ENCODE peak calls at places on chromosomes 16 and 17, in ten cellular contexts. R is HL-60; T is CD8-positive, alpha-beta T cell; K is IMR-90; L is heart right ventricle; Z is psoas muscle; X is heart left ventricle; A is fibroblast of lung; U is A549; J is sigmoid colon. P is an unnamed sample.

GRCh38 chr16:24540575-24541240 is 1.3 kb downstream of the RBBP6 start:
- DNase-seq in R (peak), T (no peak), K (peak), L (no peak), Z (no peak), X (no peak), A (peak), U (peak), J (no peak), P (no peak)

GRCh38 chr17:47276868-47277267 is 23.2 kb downstream of the ITGB3 start:
- DNase-seq in R (no peak), T (no peak), K (peak), L (peak), Z (peak), X (peak), A (peak), U (peak), J (peak), P (no peak)

GRCh38 chr17:38719284-38719942 is 10.7 kb upstream of the CISD3 start:
- DNase-seq in R (no peak), T (no peak), K (no peak), L (no peak), Z (no peak), X (no peak), A (no peak), U (no peak), J (no peak), P (no peak)

GRCh38 chr16:27317738-27318398 is 4.1 kb downstream of the IL4R start:
- DNase-seq in R (no peak), T (no peak), K (no peak), L (no peak), Z (no peak), X (no peak), A (no peak), U (no peak), J (peak), P (no peak)

GRCh38 chr16:19817875-19818274 is 66.8 kb downstream of the GPRC5B start:
- DNase-seq in R (no peak), T (no peak), K (no peak), L (no peak), Z (no peak), X (no peak), A (no peak), U (no peak), J (no peak), P (no peak)

GRCh38 chr17:2814499-2815341 is 18.5 kb downstream of the RAP1GAP2 start:
- DNase-seq in R (peak), T (peak), K (no peak), L (no peak), Z (peak), X (peak), A (peak), U (no peak), J (no peak), P (no peak)

GRCh38 chr17:16456770-16457316 is 35.1 kb downstream of the LRRC75A start:
- DNase-seq in R (no peak), T (no peak), K (no peak), L (no peak), Z (no peak), X (no peak), A (no peak), U (no peak), J (no peak), P (no peak)

GRCh38 chr16:1055557-1055924 is 17.0 kb upstream of the SSTR5 start:
- DNase-seq in R (no peak), T (no peak), K (no peak), L (no peak), Z (no peak), X (no peak), A (no peak), U (no peak), J (no peak), P (no peak)

GRCh38 chr16:4136229-4136813 is 20.1 kb upstream of the ADCY9 start:
- DNase-seq in R (no peak), T (no peak), K (no peak), L (no peak), Z (no peak), X (no peak), A (no peak), U (peak), J (no peak), P (no peak)

GRCh38 chr16:27547134-27547533 is 2.6 kb downstream of the GTF3C1 start:
- DNase-seq in R (no peak), T (no peak), K (peak), L (no peak), Z (no peak), X (no peak), A (peak), U (no peak), J (peak), P (peak)

GRCh38 chr17:37088913-37089312 is 140.2 kb downstream of the AATF start:
- DNase-seq in R (no peak), T (no peak), K (no peak), L (no peak), Z (no peak), X (no peak), A (no peak), U (no peak), J (no peak), P (no peak)

GRCh38 chr16:12896562-12896961 is 4.8 kb upstream of the SHISA9 start:
- DNase-seq in R (peak), T (no peak), K (no peak), L (no peak), Z (no peak), X (no peak), A (peak), U (peak), J (no peak), P (no peak)

GRCh38 chr17:71237903-71238538 is 882.8 kb upstream of the SOX9 start:
- DNase-seq in R (no peak), T (no peak), K (peak), L (no peak), Z (no peak), X (no peak), A (peak), U (peak), J (no peak), P (no peak)

GRCh38 chr16:35753559-35754390 is 2294.4 kb downstream of the TP53TG3F start:
- DNase-seq in R (no peak), T (peak), K (no peak), L (no peak), Z (no peak), X (no peak), A (no peak), U (no peak), J (no peak), P (no peak)

GRCh38 chr16:57993452-57993851 is 7.0 kb downstream of the ZNF319 start:
- DNase-seq in R (no peak), T (no peak), K (no peak), L (no peak), Z (no peak), X (no peak), A (no peak), U (no peak), J (no peak), P (no peak)

GRCh38 chr17:20284575-20284974 is 182.8 kb downstream of the LGALS9B start:
- DNase-seq in R (no peak), T (no peak), K (peak), L (no peak), Z (no peak), X (no peak), A (no peak), U (no peak), J (no peak), P (no peak)

GRCh38 chr17:4186244-4186920 is 43.4 kb downstream of the CYB5D2 start:
- DNase-seq in R (no peak), T (no peak), K (no peak), L (no peak), Z (no peak), X (peak), A (no peak), U (no peak), J (no peak), P (no peak)

GRCh38 chr17:21214777-21215541 is 998 bp upstream of the TMEM11 start:
- DNase-seq in R (peak), T (no peak), K (no peak), L (no peak), Z (peak), X (no peak), A (peak), U (no peak), J (peak), P (no peak)

GRCh38 chr17:81483085-81483861 is 29.3 kb downstream of the ACTG1 start:
- DNase-seq in R (peak), T (no peak), K (no peak), L (peak), Z (peak), X (peak), A (no peak), U (no peak), J (peak), P (no peak)

GRCh38 chr16:86929149-86929871 is 351.0 kb downstream of the FOXL1 start:
- DNase-seq in R (no peak), T (no peak), K (peak), L (peak), Z (no peak), X (peak), A (peak), U (no peak), J (no peak), P (no peak)

GRCh38 chr17:19573075-19573474 is 39.4 kb downstream of the SLC47A1 start:
- DNase-seq in R (peak), T (no peak), K (peak), L (no peak), Z (no peak), X (no peak), A (peak), U (no peak), J (no peak), P (no peak)

GRCh38 chr16:85897384-85897783 is 1.6 kb upstream of the IRF8 start:
- DNase-seq in R (no peak), T (no peak), K (no peak), L (no peak), Z (no peak), X (no peak), A (no peak), U (no peak), J (no peak), P (no peak)

GRCh38 chr17:60435244-60436170 is 13.2 kb downstream of the CHCT1 start:
- DNase-seq in R (peak), T (peak), K (peak), L (peak), Z (peak), X (peak), A (peak), U (peak), J (peak), P (peak)

GRCh38 chr17:50090971-50091950 is 3.9 kb upstream of the PDK2 start:
- DNase-seq in R (no peak), T (no peak), K (no peak), L (no peak), Z (no peak), X (no peak), A (no peak), U (no peak), J (no peak), P (no peak)

GRCh38 chr16:65469116-65469515 is 347.3 kb upstream of the CDH11 start:
- DNase-seq in R (no peak), T (no peak), K (no peak), L (no peak), Z (no peak), X (no peak), A (no peak), U (no peak), J (no peak), P (no peak)

GRCh38 chr17:59643159-59643857 is 23.6 kb downstream of the CLTC start:
- DNase-seq in R (peak), T (no peak), K (peak), L (no peak), Z (no peak), X (no peak), A (peak), U (no peak), J (no peak), P (no peak)

GRCh38 chr17:608911-609882 is 105.4 kb downstream of the VPS53 start:
- DNase-seq in R (no peak), T (no peak), K (peak), L (no peak), Z (no peak), X (no peak), A (peak), U (no peak), J (no peak), P (no peak)

GRCh38 chr17:37069087-37069486 is 120.3 kb downstream of the AATF start:
- DNase-seq in R (no peak), T (no peak), K (no peak), L (no peak), Z (no peak), X (no peak), A (no peak), U (no peak), J (no peak), P (no peak)

GRCh38 chr16:57091200-57091989 is 988 bp upstream of the CPNE2 start:
- DNase-seq in R (no peak), T (no peak), K (peak), L (peak), Z (peak), X (peak), A (peak), U (peak), J (peak), P (no peak)

GRCh38 chr17:15883617-15884111 is 61.3 kb upstream of the ADORA2B start:
- DNase-seq in R (peak), T (no peak), K (peak), L (no peak), Z (no peak), X (no peak), A (peak), U (peak), J (no peak), P (no peak)

GRCh38 chr16:66927012-66927436 is 1.7 kb upstream of the RRAD start:
- DNase-seq in R (no peak), T (no peak), K (peak), L (peak), Z (no peak), X (peak), A (peak), U (peak), J (no peak), P (no peak)

GRCh38 chr17:7119314-7119713 is 4.7 kb upstream of the ASGR2 start:
- DNase-seq in R (no peak), T (no peak), K (no peak), L (no peak), Z (no peak), X (no peak), A (no peak), U (no peak), J (no peak), P (peak)

GRCh38 chr16:48188449-48189102 is 32.8 kb upstream of the ABCC12 start:
- DNase-seq in R (peak), T (no peak), K (no peak), L (no peak), Z (no peak), X (no peak), A (no peak), U (no peak), J (no peak), P (no peak)

GRCh38 chr17:78272181-78272913 is 40.9 kb downstream of the TMEM235 start:
- DNase-seq in R (peak), T (no peak), K (peak), L (no peak), Z (no peak), X (peak), A (peak), U (peak), J (peak), P (no peak)

DNA sequence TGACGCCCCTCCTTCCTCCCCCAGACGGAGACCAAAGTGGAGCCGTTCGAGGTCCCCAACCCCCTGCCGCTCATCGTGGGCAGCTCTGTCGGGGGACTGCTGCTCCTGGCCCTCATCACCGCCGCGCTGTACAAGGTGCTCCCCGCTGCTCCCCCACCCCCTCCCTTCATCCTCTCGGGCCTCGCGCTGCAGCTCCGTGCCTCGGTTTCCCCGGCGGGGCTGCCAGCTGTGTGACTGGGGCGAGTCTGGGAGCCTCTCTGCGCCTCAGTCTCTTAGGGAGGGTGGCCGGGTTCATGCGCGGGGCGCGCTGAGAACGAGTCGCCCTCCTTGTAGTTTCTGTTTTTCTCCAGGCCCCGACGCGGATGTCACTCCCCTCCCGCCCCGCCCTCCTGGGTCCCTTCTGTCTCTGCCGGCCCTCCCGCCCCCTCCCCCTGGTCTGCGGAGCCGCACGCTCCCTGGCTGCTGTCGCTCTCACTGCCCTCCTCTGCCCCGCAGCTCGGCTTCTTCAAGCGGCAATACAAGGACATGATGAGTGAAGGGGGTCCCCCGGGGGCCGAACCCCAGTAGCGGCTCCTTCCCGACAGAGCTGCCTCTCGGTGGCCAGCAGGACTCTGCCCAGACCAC is 23.7 kb upstream of the ITGAX start:
- DNase-seq in R (no peak), T (peak), K (no peak), L (no peak), Z (no peak), X (no peak), A (no peak), U (no peak), J (peak), P (no peak)
- H3K4me3 ChIP-seq in R (peak), T (peak), K (peak), L (no peak), Z (peak), X (no peak), A (no peak), U (peak), J (peak), P (peak)

DNA sequence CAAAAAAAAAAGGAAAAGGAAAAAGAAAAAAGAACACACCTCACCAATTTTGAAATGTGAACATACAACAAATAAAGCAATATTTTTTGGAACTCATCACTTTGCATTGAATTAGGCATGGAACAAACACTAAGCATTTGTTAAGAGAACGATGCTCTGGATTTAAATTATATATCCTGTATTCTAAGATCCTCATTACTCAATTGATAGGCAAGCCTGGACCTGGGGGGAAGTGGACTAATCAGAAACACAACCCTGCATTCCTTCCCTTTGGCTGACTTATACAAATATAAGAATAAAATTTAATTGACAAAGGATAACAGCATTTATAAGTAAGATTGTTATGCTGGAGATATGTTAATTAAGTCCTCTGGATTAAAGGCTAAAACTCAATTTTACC is 2.2 kb downstream of the GJC1 start:
- DNase-seq in R (no peak), T (no peak), K (no peak), L (no peak), Z (no peak), X (no peak), A (no peak), U (no peak), J (no peak), P (no peak)
- H3K27ac ChIP-seq in R (no peak), T (no peak), K (no peak), L (peak), Z (no peak), X (peak), A (peak), U (no peak), J (peak), P (no peak)

DNA sequence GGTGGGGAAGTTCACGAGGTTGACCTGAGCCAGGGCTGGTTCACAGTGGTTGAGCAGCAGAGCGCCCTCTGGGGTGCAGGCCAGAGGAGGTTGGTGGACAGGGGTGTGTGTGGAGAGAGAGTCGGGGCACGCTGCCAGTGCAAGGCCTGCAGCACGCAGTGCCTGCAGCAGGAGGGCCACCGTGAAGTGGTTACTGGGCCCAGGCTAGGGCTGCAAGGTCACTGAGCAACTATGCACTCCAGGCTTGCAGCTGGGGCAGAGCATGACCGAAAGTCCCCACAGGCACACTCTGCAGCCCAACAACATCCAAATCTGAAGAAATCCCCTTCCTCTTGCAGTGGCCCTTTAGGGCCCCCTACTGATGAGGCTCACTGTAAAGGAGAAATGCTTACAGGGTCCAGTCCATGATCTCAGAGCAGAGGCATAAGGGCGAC is 89.1 kb upstream of the NOL11 start:
- DNase-seq in R (no peak), T (no peak), K (no peak), L (peak), Z (no peak), X (no peak), A (no peak), U (peak), J (no peak), P (no peak)
- TF ChIP-seq CTCF in R (no peak), T (no peak), K (peak), L (peak), Z (no peak), X (peak), A (peak), U (no peak), J (no peak), P (no peak)

GRCh38 chr16:89364603-89365002 is 125.8 kb downstream of the ANKRD11 start:
- DNase-seq in R (no peak), T (no peak), K (peak), L (no peak), Z (peak), X (no peak), A (peak), U (no peak), J (no peak), P (peak)

GRCh38 chr16:89365044-89365467 is 125.3 kb downstream of the ANKRD11 start:
- DNase-seq in R (peak), T (no peak), K (peak), L (no peak), Z (no peak), X (no peak), A (peak), U (no peak), J (no peak), P (no peak)

GRCh38 chr16:89361756-89362155 is 128.6 kb downstream of the ANKRD11 start:
- DNase-seq in R (no peak), T (no peak), K (no peak), L (no peak), Z (peak), X (no peak), A (no peak), U (no peak), J (no peak), P (no peak)

GRCh38 chr16:89365996-89366395 is 124.4 kb downstream of the ANKRD11 start:
- DNase-seq in R (no peak), T (no peak), K (no peak), L (no peak), Z (no peak), X (no peak), A (no peak), U (no peak), J (no peak), P (no peak)

GRCh38 chr16:89363621-89364393 is 126.6 kb downstream of the ANKRD11 start:
- DNase-seq in R (peak), T (peak), K (peak), L (no peak), Z (peak), X (no peak), A (peak), U (peak), J (no peak), P (no peak)
- H3K4me3 ChIP-seq in R (no peak), T (no peak), K (no peak), L (no peak), Z (no peak), X (no peak), A (no peak), U (no peak), J (no peak), P (no peak)

P was measured in dorsolateral prefrontal cortex.